ENCODE peak calls at places on chromosomes 3 and 15, in five cellular contexts. W is H1, F is SK-N-SH, H is stomach, V is transverse colon. O is an unnamed sample.

GRCh38 chr15:91521996-91522395 is 331.5 kb upstream of the SLCO3A1 start:
- DNase-seq in W (no peak), F (no peak), H (no peak), V (no peak), O (no peak)

GRCh38 chr15:52652984-52653383 is 26.2 kb downstream of the ATOSA start:
- DNase-seq in W (no peak), F (no peak), H (no peak), V (peak; percentile 12), O (no peak)

GRCh38 chr3:183697610-183698317 is at the start of gene YEATS2:
- DNase-seq in W (peak; percentile 17), F (peak; percentile 99), H (peak; percentile 63), V (peak; percentile 69), O (peak; percentile 81)

GRCh38 chr15:101228313-101228712 is 23.5 kb downstream of the CHSY1 start:
- DNase-seq in W (no peak), F (no peak), H (no peak), V (no peak), O (no peak)

GRCh38 chr3:13688034-13688433 is 139.1 kb downstream of the FBLN2 start:
- DNase-seq in W (no peak), F (no peak), H (no peak), V (no peak), O (no peak)

GRCh38 chr15:89307791-89308190 is 26.8 kb downstream of the POLG start:
- DNase-seq in W (no peak), F (no peak), H (no peak), V (no peak), O (no peak)

GRCh38 chr3:53645754-53646153 is 151.3 kb downstream of the CACNA1D start:
- DNase-seq in W (no peak), F (no peak), H (no peak), V (no peak), O (no peak)

GRCh38 chr3:43540625-43541024 is 81.2 kb downstream of the ANO10 start:
- DNase-seq in W (no peak), F (no peak), H (no peak), V (no peak), O (no peak)

GRCh38 chr3:33491697-33492096 is 51.5 kb upstream of the UBP1 start:
- DNase-seq in W (no peak), F (no peak), H (no peak), V (no peak), O (no peak)

GRCh38 chr3:12662593-12663310 is 1.2 kb downstream of the RAF1 start:
- DNase-seq in W (no peak), F (peak; percentile 43), H (peak; percentile 48), V (peak; percentile 51), O (peak; percentile 27)

GRCh38 chr3:42179110-42179725 is 86.8 kb downstream of the CCK start:
- DNase-seq in W (no peak), F (no peak), H (no peak), V (peak; percentile 55), O (no peak)

GRCh38 chr3:161372321-161373260 is 1.3 kb upstream of the SPTSSB start:
- DNase-seq in W (no peak), F (peak; percentile 74), H (peak; percentile 44), V (no peak), O (peak; percentile 10)

GRCh38 chr3:134353171-134353825 is 20.9 kb downstream of the AMOTL2 start:
- DNase-seq in W (no peak), F (no peak), H (no peak), V (no peak), O (no peak)
- TF ChIP-seq EP300 in W (no peak), F (no peak), H (no peak), V (no peak), O (no peak)

GRCh38 chr15:25674948-25675347 is 188.2 kb downstream of the ATP10A start:
- DNase-seq in W (no peak), F (no peak), H (no peak), V (peak; percentile 10), O (no peak)
- TF ChIP-seq EP300 in W (no peak), F (no peak), H (peak; percentile 89), V (no peak), O (no peak)

DNA sequence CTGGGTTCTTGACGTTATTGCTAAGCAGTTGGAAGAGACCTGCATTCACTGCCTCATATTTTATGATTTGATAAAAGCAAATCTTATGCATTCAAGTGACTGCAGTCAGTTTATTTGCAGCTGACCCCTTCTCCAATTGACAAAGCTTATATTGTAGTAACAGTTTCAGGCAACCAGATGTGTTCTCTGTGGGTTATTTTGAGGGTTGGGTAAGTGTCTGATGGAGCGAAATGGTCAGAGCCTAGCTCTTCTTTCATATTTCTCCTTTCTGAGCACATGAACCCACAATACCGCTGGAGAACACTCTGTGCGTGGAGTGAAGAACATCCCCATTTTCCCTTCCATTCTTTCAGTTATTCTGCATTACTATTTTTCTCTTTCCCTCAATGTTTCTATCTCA is 125.8 kb upstream of the KCNH8 start:
- DNase-seq in W (no peak), F (no peak), H (no peak), V (no peak), O (no peak)
- TF ChIP-seq EP300 in W (no peak), F (no peak), H (no peak), V (no peak), O (no peak)

GRCh38 chr3:147462856-147463255 is 53.7 kb downstream of the ZIC1 start:
- DNase-seq in W (no peak), F (no peak), H (no peak), V (no peak), O (no peak)

GRCh38 chr3:147458995-147459704 is 50.0 kb downstream of the ZIC1 start:
- DNase-seq in W (no peak), F (no peak), H (no peak), V (no peak), O (no peak)
- TF ChIP-seq EP300 in W (no peak), F (no peak), H (no peak), V (no peak), O (no peak)

GRCh38 chr3:115843206-115843605 is 219.9 kb downstream of the GAP43 start:
- DNase-seq in W (no peak), F (no peak), H (no peak), V (no peak), O (no peak)
- TF ChIP-seq EP300 in W (no peak), F (no peak), H (no peak), V (no peak), O (no peak)

GRCh38 chr15:66774001-66774814 is 72.2 kb downstream of the SMAD6 start:
- DNase-seq in W (peak; percentile 68), F (peak; percentile 95), H (peak; percentile 92), V (peak; percentile 91), O (peak; percentile 82)
- TF ChIP-seq EP300 in W (peak; percentile 60), F (no peak), H (no peak), V (no peak), O (no peak)

DNA sequence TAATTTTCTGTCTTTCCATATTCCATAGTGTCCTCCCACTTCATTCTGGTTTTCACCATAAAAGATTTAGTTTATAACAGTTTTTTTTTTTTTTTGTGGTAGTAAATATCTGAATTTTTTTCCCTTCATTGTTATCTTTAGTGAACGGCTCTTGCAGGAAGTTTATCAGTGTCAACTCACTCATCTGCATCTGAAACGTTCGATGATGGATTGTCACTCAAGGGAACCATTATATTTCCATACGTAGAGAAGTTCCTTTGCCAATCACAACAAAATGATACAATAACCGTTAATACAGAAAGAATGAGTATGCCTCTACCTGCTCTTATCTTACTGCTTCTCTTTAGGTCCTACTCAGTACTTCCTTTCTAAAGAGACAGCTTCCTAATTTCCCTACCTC is 651.2 kb upstream of the KCNMB2 start:
- DNase-seq in W (no peak), F (no peak), H (no peak), V (no peak), O (no peak)
- TF ChIP-seq EP300 in W (no peak), F (no peak), H (no peak), V (no peak), O (no peak)

DNA sequence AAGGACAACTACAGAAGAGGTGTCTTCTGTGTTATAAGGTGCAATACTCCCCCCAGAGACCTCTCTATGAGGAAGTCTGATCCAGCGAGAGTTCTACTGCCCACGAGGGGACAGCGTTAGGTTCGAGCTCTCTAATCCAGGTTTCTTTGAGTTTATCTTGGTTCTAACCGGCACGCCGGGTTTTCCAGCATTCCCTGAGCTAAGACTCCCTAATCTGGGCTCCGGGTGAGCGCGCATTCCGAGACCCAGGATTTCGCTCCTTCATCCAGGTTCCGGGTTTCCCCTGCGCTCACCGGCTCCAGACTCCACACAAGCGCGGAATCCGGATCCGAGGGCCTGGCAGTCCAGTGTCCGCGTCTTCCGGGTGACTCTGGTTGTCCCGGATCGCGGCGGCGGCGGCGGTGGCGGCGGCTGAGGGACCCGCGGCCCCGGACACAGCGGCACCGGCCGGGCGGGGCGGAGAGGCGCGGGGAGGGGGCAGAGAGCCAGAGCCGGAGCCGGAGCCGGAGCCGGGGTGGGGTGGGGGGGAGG is at the start of gene ZNF609:
- DNase-seq in W (peak; percentile 90), F (peak; percentile 94), H (peak; percentile 94), V (peak; percentile 97), O (peak; percentile 98)
- TF ChIP-seq EP300 in W (peak; percentile 95), F (peak; percentile 57), H (no peak), V (no peak), O (no peak)